ENCODE peak calls at places on chromosomes 2 and 18, in seven cellular contexts. One of them, this sample, is unnamed.
A peak's percentile ranks its signal among the peaks of the same experiment; 100 is the strongest.

GRCh38 chr18:36850527-36851201 is 21.7 kb downstream of the KIAA1328 start:
- DNase-seq in CD4-positive, CD25-positive, alpha-beta regulatory T cell: no peak
- DNase-seq in fibroblast of pulmonary artery: peak; percentile 89
- DNase-seq in ovary: no peak
- DNase-seq in NT2/D1: no peak
- DNase-seq in NCI-H748 treated with DMSO at 0.1 percent for 48 hours: no peak
- DNase-seq in activated naive CD8-positive, alpha-beta T cell treated with anti-CD3 and anti-CD28 coated beads, Interleukin-2, amount 50 U/mL, for 24 hours: no peak
- DNase-seq in this sample: no peak

GRCh38 chr2:27191107-27191829 is 20.6 kb upstream of the ATRAID start:
- DNase-seq in activated naive CD8-positive, alpha-beta T cell treated with anti-CD3 and anti-CD28 coated beads, Interleukin-2, amount 50 U/mL, for 24 hours: peak; percentile 25
- DNase-seq in CD4-positive, CD25-positive, alpha-beta regulatory T cell: peak; percentile 58
- DNase-seq in NCI-H748 treated with DMSO at 0.1 percent for 48 hours: peak; percentile 32
- DNase-seq in fibroblast of pulmonary artery: peak; percentile 81
- DNase-seq in NT2/D1: peak; percentile 43
- DNase-seq in ovary: no peak
- DNase-seq in this sample: peak; percentile 29

GRCh38 chr18:47265197-47265596 is 13.7 kb upstream of the SKOR2 start:
- DNase-seq in NT2/D1: no peak
- DNase-seq in fibroblast of pulmonary artery: peak; percentile 20
- DNase-seq in ovary: no peak
- DNase-seq in NCI-H748 treated with DMSO at 0.1 percent for 48 hours: no peak
- DNase-seq in CD4-positive, CD25-positive, alpha-beta regulatory T cell: no peak
- DNase-seq in activated naive CD8-positive, alpha-beta T cell treated with anti-CD3 and anti-CD28 coated beads, Interleukin-2, amount 50 U/mL, for 24 hours: no peak
- DNase-seq in this sample: no peak

GRCh38 chr2:41821167-41821566 is 226.7 kb upstream of the PKDCC start:
- DNase-seq in NT2/D1: no peak
- DNase-seq in NCI-H748 treated with DMSO at 0.1 percent for 48 hours: no peak
- DNase-seq in CD4-positive, CD25-positive, alpha-beta regulatory T cell: no peak
- DNase-seq in ovary: no peak
- DNase-seq in fibroblast of pulmonary artery: no peak
- DNase-seq in activated naive CD8-positive, alpha-beta T cell treated with anti-CD3 and anti-CD28 coated beads, Interleukin-2, amount 50 U/mL, for 24 hours: no peak
- DNase-seq in this sample: no peak

GRCh38 chr2:143482316-143482715 is 353.1 kb downstream of the ARHGAP15 start:
- DNase-seq in NT2/D1: no peak
- DNase-seq in NCI-H748 treated with DMSO at 0.1 percent for 48 hours: no peak
- DNase-seq in fibroblast of pulmonary artery: peak; percentile 46
- DNase-seq in ovary: no peak
- DNase-seq in CD4-positive, CD25-positive, alpha-beta regulatory T cell: no peak
- DNase-seq in activated naive CD8-positive, alpha-beta T cell treated with anti-CD3 and anti-CD28 coated beads, Interleukin-2, amount 50 U/mL, for 24 hours: no peak
- DNase-seq in this sample: no peak

GRCh38 chr2:226115102-226115831 is 684.4 kb downstream of the IRS1 start:
- DNase-seq in fibroblast of pulmonary artery: peak; percentile 88
- DNase-seq in NT2/D1: no peak
- DNase-seq in NCI-H748 treated with DMSO at 0.1 percent for 48 hours: no peak
- DNase-seq in activated naive CD8-positive, alpha-beta T cell treated with anti-CD3 and anti-CD28 coated beads, Interleukin-2, amount 50 U/mL, for 24 hours: no peak
- DNase-seq in CD4-positive, CD25-positive, alpha-beta regulatory T cell: no peak
- DNase-seq in ovary: no peak
- DNase-seq in this sample: no peak

GRCh38 chr2:25981596-25982272 is 563 bp downstream of the KIF3C start:
- DNase-seq in fibroblast of pulmonary artery: no peak
- DNase-seq in NCI-H748 treated with DMSO at 0.1 percent for 48 hours: no peak
- DNase-seq in NT2/D1: no peak
- DNase-seq in ovary: peak; percentile 55
- DNase-seq in CD4-positive, CD25-positive, alpha-beta regulatory T cell: no peak
- DNase-seq in activated naive CD8-positive, alpha-beta T cell treated with anti-CD3 and anti-CD28 coated beads, Interleukin-2, amount 50 U/mL, for 24 hours: peak; percentile 27
- DNase-seq in this sample: peak; percentile 38

GRCh38 chr18:21820035-21820810 is 79.6 kb downstream of the MIB1 start:
- DNase-seq in ovary: no peak
- DNase-seq in NCI-H748 treated with DMSO at 0.1 percent for 48 hours: no peak
- DNase-seq in NT2/D1: no peak
- DNase-seq in activated naive CD8-positive, alpha-beta T cell treated with anti-CD3 and anti-CD28 coated beads, Interleukin-2, amount 50 U/mL, for 24 hours: no peak
- DNase-seq in CD4-positive, CD25-positive, alpha-beta regulatory T cell: no peak
- DNase-seq in fibroblast of pulmonary artery: peak; percentile 51
- DNase-seq in this sample: no peak

GRCh38 chr2:37343537-37344434 is 644 bp upstream of the QPCT start:
- DNase-seq in CD4-positive, CD25-positive, alpha-beta regulatory T cell: no peak
- DNase-seq in NCI-H748 treated with DMSO at 0.1 percent for 48 hours: no peak
- DNase-seq in ovary: no peak
- DNase-seq in NT2/D1: no peak
- DNase-seq in activated naive CD8-positive, alpha-beta T cell treated with anti-CD3 and anti-CD28 coated beads, Interleukin-2, amount 50 U/mL, for 24 hours: no peak
- DNase-seq in fibroblast of pulmonary artery: peak; percentile 71
- DNase-seq in this sample: peak; percentile 18

GRCh38 chr2:23465982-23466381 is 81.0 kb downstream of the KLHL29 start:
- DNase-seq in fibroblast of pulmonary artery: peak; percentile 12
- DNase-seq in NT2/D1: no peak
- DNase-seq in NCI-H748 treated with DMSO at 0.1 percent for 48 hours: no peak
- DNase-seq in CD4-positive, CD25-positive, alpha-beta regulatory T cell: no peak
- DNase-seq in ovary: no peak
- DNase-seq in activated naive CD8-positive, alpha-beta T cell treated with anti-CD3 and anti-CD28 coated beads, Interleukin-2, amount 50 U/mL, for 24 hours: no peak
- DNase-seq in this sample: no peak

GRCh38 chr2:150467641-150467963 is 19.9 kb downstream of the RND3 start:
- DNase-seq in NT2/D1: no peak
- DNase-seq in ovary: no peak
- DNase-seq in CD4-positive, CD25-positive, alpha-beta regulatory T cell: no peak
- DNase-seq in fibroblast of pulmonary artery: no peak
- DNase-seq in activated naive CD8-positive, alpha-beta T cell treated with anti-CD3 and anti-CD28 coated beads, Interleukin-2, amount 50 U/mL, for 24 hours: no peak
- DNase-seq in NCI-H748 treated with DMSO at 0.1 percent for 48 hours: no peak
- DNase-seq in this sample: no peak

GRCh38 chr2:126698376-126698775 is 42.4 kb downstream of the GYPC start:
- DNase-seq in fibroblast of pulmonary artery: no peak
- DNase-seq in activated naive CD8-positive, alpha-beta T cell treated with anti-CD3 and anti-CD28 coated beads, Interleukin-2, amount 50 U/mL, for 24 hours: no peak
- DNase-seq in NCI-H748 treated with DMSO at 0.1 percent for 48 hours: no peak
- DNase-seq in ovary: no peak
- DNase-seq in CD4-positive, CD25-positive, alpha-beta regulatory T cell: no peak
- DNase-seq in NT2/D1: no peak
- DNase-seq in this sample: no peak

GRCh38 chr18:77127769-77128671 is 4.6 kb downstream of the MBP start:
- DNase-seq in NT2/D1: no peak
- DNase-seq in NCI-H748 treated with DMSO at 0.1 percent for 48 hours: no peak
- DNase-seq in CD4-positive, CD25-positive, alpha-beta regulatory T cell: peak; percentile 52
- DNase-seq in activated naive CD8-positive, alpha-beta T cell treated with anti-CD3 and anti-CD28 coated beads, Interleukin-2, amount 50 U/mL, for 24 hours: peak; percentile 31
- DNase-seq in fibroblast of pulmonary artery: peak; percentile 92
- DNase-seq in ovary: no peak
- DNase-seq in this sample: no peak

GRCh38 chr18:41532344-41533086 is 422.5 kb upstream of the PIK3C3 start:
- DNase-seq in CD4-positive, CD25-positive, alpha-beta regulatory T cell: no peak
- DNase-seq in NT2/D1: no peak
- DNase-seq in NCI-H748 treated with DMSO at 0.1 percent for 48 hours: no peak
- DNase-seq in fibroblast of pulmonary artery: peak; percentile 42
- DNase-seq in activated naive CD8-positive, alpha-beta T cell treated with anti-CD3 and anti-CD28 coated beads, Interleukin-2, amount 50 U/mL, for 24 hours: no peak
- DNase-seq in ovary: no peak
- DNase-seq in this sample: no peak

GRCh38 chr2:18047896-18048657 is 169.6 kb downstream of the KCNS3 start:
- DNase-seq in NT2/D1: no peak
- DNase-seq in ovary: no peak
- DNase-seq in activated naive CD8-positive, alpha-beta T cell treated with anti-CD3 and anti-CD28 coated beads, Interleukin-2, amount 50 U/mL, for 24 hours: no peak
- DNase-seq in CD4-positive, CD25-positive, alpha-beta regulatory T cell: no peak
- DNase-seq in fibroblast of pulmonary artery: peak; percentile 31
- DNase-seq in NCI-H748 treated with DMSO at 0.1 percent for 48 hours: no peak
- DNase-seq in this sample: no peak

GRCh38 chr2:175698076-175698475 is 304.0 kb downstream of the LNPK start:
- DNase-seq in ovary: no peak
- DNase-seq in CD4-positive, CD25-positive, alpha-beta regulatory T cell: no peak
- DNase-seq in fibroblast of pulmonary artery: no peak
- DNase-seq in NT2/D1: no peak
- DNase-seq in NCI-H748 treated with DMSO at 0.1 percent for 48 hours: no peak
- DNase-seq in activated naive CD8-positive, alpha-beta T cell treated with anti-CD3 and anti-CD28 coated beads, Interleukin-2, amount 50 U/mL, for 24 hours: no peak
- DNase-seq in this sample: no peak

GRCh38 chr2:29361255-29361654 is 246.0 kb downstream of the CLIP4 start:
- DNase-seq in CD4-positive, CD25-positive, alpha-beta regulatory T cell: no peak
- DNase-seq in NCI-H748 treated with DMSO at 0.1 percent for 48 hours: no peak
- DNase-seq in fibroblast of pulmonary artery: no peak
- DNase-seq in activated naive CD8-positive, alpha-beta T cell treated with anti-CD3 and anti-CD28 coated beads, Interleukin-2, amount 50 U/mL, for 24 hours: no peak
- DNase-seq in NT2/D1: no peak
- DNase-seq in ovary: no peak
- DNase-seq in this sample: no peak

GRCh38 chr2:232643813-232644347 is 10.5 kb downstream of the EFHD1 start:
- DNase-seq in ovary: no peak
- DNase-seq in NCI-H748 treated with DMSO at 0.1 percent for 48 hours: no peak
- DNase-seq in activated naive CD8-positive, alpha-beta T cell treated with anti-CD3 and anti-CD28 coated beads, Interleukin-2, amount 50 U/mL, for 24 hours: no peak
- DNase-seq in NT2/D1: no peak
- DNase-seq in CD4-positive, CD25-positive, alpha-beta regulatory T cell: no peak
- DNase-seq in fibroblast of pulmonary artery: no peak
- DNase-seq in this sample: no peak

GRCh38 chr2:107681946-107682345 is 144.7 kb upstream of the RGPD4 start:
- DNase-seq in CD4-positive, CD25-positive, alpha-beta regulatory T cell: no peak
- DNase-seq in ovary: no peak
- DNase-seq in fibroblast of pulmonary artery: no peak
- DNase-seq in NCI-H748 treated with DMSO at 0.1 percent for 48 hours: no peak
- DNase-seq in activated naive CD8-positive, alpha-beta T cell treated with anti-CD3 and anti-CD28 coated beads, Interleukin-2, amount 50 U/mL, for 24 hours: no peak
- DNase-seq in NT2/D1: no peak
- DNase-seq in this sample: no peak

GRCh38 chr18:48230459-48231113 is 178.6 kb downstream of the ZBTB7C start:
- DNase-seq in NCI-H748 treated with DMSO at 0.1 percent for 48 hours: peak; percentile 25
- DNase-seq in activated naive CD8-positive, alpha-beta T cell treated with anti-CD3 and anti-CD28 coated beads, Interleukin-2, amount 50 U/mL, for 24 hours: peak; percentile 4
- DNase-seq in NT2/D1: peak; percentile 47
- DNase-seq in CD4-positive, CD25-positive, alpha-beta regulatory T cell: no peak
- DNase-seq in fibroblast of pulmonary artery: peak; percentile 53
- DNase-seq in ovary: peak; percentile 64
- DNase-seq in this sample: peak; percentile 92

GRCh38 chr18:11728247-11728646 is 39.2 kb downstream of the GNAL start:
- DNase-seq in CD4-positive, CD25-positive, alpha-beta regulatory T cell: no peak
- DNase-seq in NCI-H748 treated with DMSO at 0.1 percent for 48 hours: peak; percentile 19
- DNase-seq in ovary: no peak
- DNase-seq in fibroblast of pulmonary artery: peak; percentile 25
- DNase-seq in activated naive CD8-positive, alpha-beta T cell treated with anti-CD3 and anti-CD28 coated beads, Interleukin-2, amount 50 U/mL, for 24 hours: no peak
- DNase-seq in NT2/D1: peak; percentile 39
- DNase-seq in this sample: no peak

GRCh38 chr2:64652231-64653173 is 1.2 kb downstream of the SERTAD2 start:
- DNase-seq in NCI-H748 treated with DMSO at 0.1 percent for 48 hours: peak; percentile 27
- DNase-seq in CD4-positive, CD25-positive, alpha-beta regulatory T cell: no peak
- DNase-seq in NT2/D1: no peak
- DNase-seq in activated naive CD8-positive, alpha-beta T cell treated with anti-CD3 and anti-CD28 coated beads, Interleukin-2, amount 50 U/mL, for 24 hours: peak; percentile 34
- DNase-seq in fibroblast of pulmonary artery: peak; percentile 69
- DNase-seq in ovary: peak; percentile 66
- DNase-seq in this sample: no peak

GRCh38 chr2:172790404-172790803 is 54.8 kb downstream of the RAPGEF4 start:
- DNase-seq in activated naive CD8-positive, alpha-beta T cell treated with anti-CD3 and anti-CD28 coated beads, Interleukin-2, amount 50 U/mL, for 24 hours: no peak
- DNase-seq in NT2/D1: no peak
- DNase-seq in fibroblast of pulmonary artery: no peak
- DNase-seq in ovary: no peak
- DNase-seq in CD4-positive, CD25-positive, alpha-beta regulatory T cell: no peak
- DNase-seq in NCI-H748 treated with DMSO at 0.1 percent for 48 hours: no peak
- DNase-seq in this sample: no peak

GRCh38 chr2:175167076-175167791 is 769 bp downstream of the ATF2 start:
- DNase-seq in fibroblast of pulmonary artery: peak; percentile 52
- DNase-seq in NCI-H748 treated with DMSO at 0.1 percent for 48 hours: peak; percentile 28
- DNase-seq in NT2/D1: peak; percentile 44
- DNase-seq in ovary: no peak
- DNase-seq in CD4-positive, CD25-positive, alpha-beta regulatory T cell: no peak
- DNase-seq in activated naive CD8-positive, alpha-beta T cell treated with anti-CD3 and anti-CD28 coated beads, Interleukin-2, amount 50 U/mL, for 24 hours: peak; percentile 38
- DNase-seq in this sample: peak; percentile 38

GRCh38 chr2:169324581-169325260 is 37.6 kb downstream of the LRP2 start:
- DNase-seq in fibroblast of pulmonary artery: no peak
- DNase-seq in NCI-H748 treated with DMSO at 0.1 percent for 48 hours: no peak
- DNase-seq in activated naive CD8-positive, alpha-beta T cell treated with anti-CD3 and anti-CD28 coated beads, Interleukin-2, amount 50 U/mL, for 24 hours: no peak
- DNase-seq in ovary: no peak
- DNase-seq in CD4-positive, CD25-positive, alpha-beta regulatory T cell: no peak
- DNase-seq in NT2/D1: no peak
- DNase-seq in this sample: no peak

GRCh38 chr18:26813043-26813442 is 52.5 kb downstream of the AQP4 start:
- DNase-seq in activated naive CD8-positive, alpha-beta T cell treated with anti-CD3 and anti-CD28 coated beads, Interleukin-2, amount 50 U/mL, for 24 hours: no peak
- DNase-seq in CD4-positive, CD25-positive, alpha-beta regulatory T cell: no peak
- DNase-seq in NCI-H748 treated with DMSO at 0.1 percent for 48 hours: peak; percentile 42
- DNase-seq in NT2/D1: peak; percentile 22
- DNase-seq in fibroblast of pulmonary artery: peak; percentile 8
- DNase-seq in ovary: peak; percentile 56
- DNase-seq in this sample: no peak

GRCh38 chr2:41962912-41963652 is 84.7 kb upstream of the PKDCC start:
- DNase-seq in CD4-positive, CD25-positive, alpha-beta regulatory T cell: no peak
- DNase-seq in NCI-H748 treated with DMSO at 0.1 percent for 48 hours: no peak
- DNase-seq in fibroblast of pulmonary artery: no peak
- DNase-seq in activated naive CD8-positive, alpha-beta T cell treated with anti-CD3 and anti-CD28 coated beads, Interleukin-2, amount 50 U/mL, for 24 hours: no peak
- DNase-seq in NT2/D1: no peak
- DNase-seq in ovary: no peak
- DNase-seq in this sample: no peak

GRCh38 chr2:75604479-75604878 is 42.1 kb upstream of the MRPL19 start:
- DNase-seq in fibroblast of pulmonary artery: no peak
- DNase-seq in ovary: no peak
- DNase-seq in CD4-positive, CD25-positive, alpha-beta regulatory T cell: no peak
- DNase-seq in NCI-H748 treated with DMSO at 0.1 percent for 48 hours: no peak
- DNase-seq in activated naive CD8-positive, alpha-beta T cell treated with anti-CD3 and anti-CD28 coated beads, Interleukin-2, amount 50 U/mL, for 24 hours: no peak
- DNase-seq in NT2/D1: no peak
- DNase-seq in this sample: no peak

GRCh38 chr2:70498528-70498927 is 55.1 kb downstream of the TGFA start:
- DNase-seq in fibroblast of pulmonary artery: no peak
- DNase-seq in NT2/D1: no peak
- DNase-seq in activated naive CD8-positive, alpha-beta T cell treated with anti-CD3 and anti-CD28 coated beads, Interleukin-2, amount 50 U/mL, for 24 hours: no peak
- DNase-seq in ovary: no peak
- DNase-seq in NCI-H748 treated with DMSO at 0.1 percent for 48 hours: no peak
- DNase-seq in CD4-positive, CD25-positive, alpha-beta regulatory T cell: no peak
- DNase-seq in this sample: no peak